ENCODE peak calls at places on chromosome 1, in ten cellular contexts. O, Y, B, K, P, W, D, T, Q and S are unnamed samples.

GRCh38 chr1:172914517-172915144 is 136.1 kb downstream of the TNFSF18 start:
- DNase-seq in O (no peak), Y (no peak), B (no peak), K (no peak), P (no peak), W (no peak), D (peak), T (no peak), Q (no peak), S (no peak)

GRCh38 chr1:118556936-118557335 is 371.9 kb upstream of the SPAG17 start:
- DNase-seq in O (no peak), Y (no peak), B (no peak), K (no peak), P (no peak), W (no peak), D (no peak), T (no peak), Q (no peak), S (no peak)

GRCh38 chr1:15172405-15173259 is 19.1 kb downstream of the TMEM51 start:
- DNase-seq in O (no peak), Y (no peak), B (no peak), K (no peak), P (no peak), W (no peak), D (peak), T (no peak), Q (no peak), S (no peak)

GRCh38 chr1:21287905-21288514 is 2.3 kb downstream of the ECE1 start:
- DNase-seq in O (no peak), Y (no peak), B (no peak), K (no peak), P (no peak), W (no peak), D (no peak), T (no peak), Q (no peak), S (no peak)

GRCh38 chr1:221714227-221715116 is 27.4 kb downstream of the DUSP10 start:
- DNase-seq in O (no peak), Y (no peak), B (no peak), K (no peak), P (no peak), W (no peak), D (no peak), T (no peak), Q (no peak), S (no peak)

GRCh38 chr1:95058974-95059373 is 13.8 kb downstream of the ALG14 start:
- DNase-seq in O (no peak), Y (no peak), B (no peak), K (no peak), P (no peak), W (no peak), D (no peak), T (no peak), Q (no peak), S (no peak)

GRCh38 chr1:212133319-212133718 is 97.8 kb downstream of the DTL start:
- DNase-seq in O (no peak), Y (no peak), B (no peak), K (no peak), P (no peak), W (no peak), D (no peak), T (no peak), Q (no peak), S (no peak)

GRCh38 chr1:42420911-42421585 is 34.8 kb downstream of the ZMYND12 start:
- DNase-seq in O (peak), Y (peak), B (no peak), K (no peak), P (no peak), W (peak), D (peak), T (no peak), Q (no peak), S (peak)

GRCh38 chr1:231677442-231677841 is 50.9 kb downstream of the DISC1 start:
- DNase-seq in O (no peak), Y (no peak), B (no peak), K (no peak), P (no peak), W (no peak), D (no peak), T (no peak), Q (no peak), S (no peak)

GRCh38 chr1:29650476-29650875 is 414.2 kb downstream of the PTPRU start:
- DNase-seq in O (no peak), Y (no peak), B (no peak), K (peak), P (no peak), W (no peak), D (no peak), T (no peak), Q (no peak), S (no peak)

GRCh38 chr1:214446772-214447556 is 104.4 kb downstream of the PTPN14 start:
- DNase-seq in O (peak), Y (peak), B (no peak), K (peak), P (peak), W (no peak), D (peak), T (peak), Q (no peak), S (peak)

GRCh38 chr1:106889054-106889453 is 167.4 kb upstream of the PRMT6 start:
- DNase-seq in O (no peak), Y (peak), B (no peak), K (peak), P (no peak), W (no peak), D (no peak), T (no peak), Q (no peak), S (no peak)